ENCODE peak calls at places on chromosomes 13 and 19, in seven cellular contexts. A, O, R, J, K, Q and I are unnamed samples.

GRCh38 chr13:33134213-33134612 is 118.0 kb downstream of the KL start:
- DNase-seq in K (no peak), R (no peak), O (no peak), A (no peak), Q (no peak), J (no peak), I (no peak)

GRCh38 chr19:34962945-34963530 is 991 bp downstream of the ZNF792 start:
- DNase-seq in Q (no peak), R (no peak), O (peak), K (no peak), J (peak), A (no peak), I (no peak)

GRCh38 chr19:32858559-32858958 is 11.0 kb downstream of the SLC7A9 start:
- DNase-seq in K (no peak), A (no peak), J (no peak), Q (no peak), R (no peak), O (no peak), I (no peak)

GRCh38 chr13:39531646-39532045 is 71.3 kb downstream of the LHFPL6 start:
- DNase-seq in A (no peak), O (peak), R (no peak), Q (no peak), J (no peak), K (no peak), I (no peak)

GRCh38 chr19:33418871-33419762 is 45.6 kb downstream of the CEBPG start:
- DNase-seq in J (no peak), Q (no peak), K (peak), R (no peak), A (no peak), O (no peak), I (no peak)

GRCh38 chr13:28177877-28178276 is 39.5 kb downstream of the PAN3 start:
- DNase-seq in A (no peak), R (no peak), Q (no peak), J (no peak), O (no peak), K (no peak), I (no peak)

GRCh38 chr19:46748325-46749109 is 2.3 kb upstream of the STRN4 start:
- DNase-seq in Q (peak), O (peak), A (peak), K (peak), J (peak), R (peak), I (peak)

GRCh38 chr19:42176990-42177685 is 40.3 kb downstream of the DEDD2 start:
- DNase-seq in R (peak), O (peak), A (peak), Q (peak), J (peak), K (peak), I (peak)

GRCh38 chr13:51000576-51001260 is 91.1 kb downstream of the RNASEH2B start:
- DNase-seq in O (peak), Q (no peak), J (no peak), R (no peak), K (no peak), A (no peak), I (no peak)

GRCh38 chr13:57601536-57601935 is 30.0 kb upstream of the PCDH17 start:
- DNase-seq in R (no peak), A (no peak), K (no peak), O (no peak), J (no peak), Q (no peak), I (no peak)

GRCh38 chr19:54216869-54217268 is 5.9 kb downstream of the LILRB3 start:
- DNase-seq in K (peak), J (no peak), R (no peak), O (no peak), Q (no peak), A (no peak), I (no peak)